ENCODE peak calls at places on chromosomes 6 and 20, in nine cellular contexts. V is DMS79 treated with DMSO at 0.1 percent for 48 hours; X is amniotic stem cell; L is astrocyte of the hippocampus; F is ovary; K is brain microvascular endothelial cell; G is activated CD4-positive, alpha-beta T cell treated with anti-CD3 and anti-CD28 coated beads, Interleukin-2, amount 50 U/mL, for 1 hour; T is AG04450; C is hippocampal formation. D is an unnamed sample.
A peak's percentile ranks its signal among the peaks of the same experiment; 100 is the strongest.

GRCh38 chr6:36028088-36028886 is 679 bp downstream of the MAPK14 start:
- DNase-seq in V (peak; percentile 25), F (peak; percentile 42), T (no peak), K (peak; percentile 1), X (no peak), C (no peak), L (peak; percentile 59), G (peak; percentile 45), D (peak; percentile 19)

GRCh38 chr6:70474751-70475150 is 61.4 kb downstream of the FAM135A start:
- DNase-seq in T (no peak), K (peak; percentile 7), G (no peak), V (no peak), F (no peak), X (no peak), C (no peak), L (peak; percentile 89), D (peak; percentile 14)

GRCh38 chr20:16397053-16397452 is 176.2 kb downstream of the KIF16B start:
- DNase-seq in X (no peak), K (no peak), L (peak; percentile 80), C (peak; percentile 47), G (no peak), T (no peak), F (peak; percentile 92), V (no peak), D (no peak)

GRCh38 chr6:46628976-46629375 is 23.6 kb downstream of the CYP39A1 start:
- DNase-seq in T (no peak), G (no peak), F (no peak), X (no peak), K (no peak), V (no peak), C (no peak), L (peak; percentile 13), D (no peak)

GRCh38 chr20:14384411-14384810 is 47.0 kb upstream of the FLRT3 start:
- DNase-seq in T (peak; percentile 26), K (no peak), F (no peak), V (no peak), G (no peak), X (no peak), C (no peak), L (peak; percentile 4), D (no peak)

GRCh38 chr20:61719691-61720347 is 345.9 kb downstream of the TAF4 start:
- DNase-seq in V (no peak), G (peak; percentile 33), K (no peak), T (no peak), C (no peak), F (no peak), L (peak; percentile 39), X (no peak), D (no peak)

GRCh38 chr6:31827286-31828079 is at the start of gene HSPA1B:
- DNase-seq in G (peak; percentile 74), V (peak; percentile 100), L (peak; percentile 100), F (peak; percentile 100), X (peak; percentile 100), T (peak; percentile 99), K (peak; percentile 100), C (peak; percentile 99), D (peak; percentile 99)

GRCh38 chr6:158707826-158708225 is 58.0 kb downstream of the SYTL3 start:
- DNase-seq in T (no peak), C (no peak), G (no peak), V (no peak), L (peak; percentile 75), X (no peak), K (no peak), F (no peak), D (no peak)

GRCh38 chr6:119672725-119673124 is 323.2 kb upstream of the MAN1A1 start:
- DNase-seq in G (no peak), X (no peak), F (no peak), T (no peak), L (no peak), K (no peak), V (no peak), C (no peak), D (no peak)

GRCh38 chr20:61263084-61263695 is 11.1 kb downstream of the CDH4 start:
- DNase-seq in K (peak; percentile 38), C (no peak), F (no peak), T (no peak), L (peak; percentile 59), X (no peak), V (no peak), G (peak; percentile 16), D (no peak)

GRCh38 chr6:20542927-20543602 is 8.8 kb downstream of the CDKAL1 start:
- DNase-seq in G (no peak), V (peak; percentile 21), L (peak; percentile 77), F (no peak), K (peak; percentile 82), C (no peak), X (no peak), T (peak; percentile 43), D (peak; percentile 98)

GRCh38 chr6:147509900-147510299 is 1.4 kb downstream of the SAMD5 start:
- DNase-seq in L (no peak), G (no peak), C (no peak), X (no peak), F (no peak), V (no peak), K (no peak), T (no peak), D (peak; percentile 42)

GRCh38 chr6:138287144-138287955 is 69.1 kb upstream of the PBOV1 start:
- DNase-seq in L (no peak), T (no peak), F (no peak), X (no peak), C (no peak), G (peak; percentile 44), K (peak; percentile 27), V (peak; percentile 99), D (peak; percentile 23)

GRCh38 chr20:59087829-59088433 is 45.3 kb upstream of the PRELID3B start:
- DNase-seq in F (peak; percentile 49), X (peak; percentile 57), L (peak; percentile 53), G (peak; percentile 91), C (peak; percentile 63), T (no peak), K (peak; percentile 69), V (peak; percentile 40), D (peak; percentile 41)

GRCh38 chr6:3522561-3523287 is 65.9 kb upstream of the SLC22A23 start:
- DNase-seq in K (no peak), F (no peak), T (no peak), V (no peak), L (peak; percentile 51), C (no peak), X (no peak), G (no peak), D (peak; percentile 21)

GRCh38 chr6:132818404-132819359 is 4.3 kb downstream of the RPS12 start:
- DNase-seq in F (no peak), X (no peak), T (no peak), K (no peak), G (no peak), C (no peak), V (no peak), L (no peak), D (no peak)

GRCh38 chr20:57013741-57014140 is 252.7 kb downstream of the BMP7 start:
- DNase-seq in G (no peak), V (peak; percentile 21), F (no peak), K (no peak), X (no peak), L (no peak), T (no peak), C (no peak), D (no peak)

GRCh38 chr6:135583256-135583758 is 85.8 kb upstream of the AHI1 start:
- DNase-seq in G (no peak), K (peak; percentile 28), V (no peak), F (no peak), C (no peak), L (peak; percentile 54), X (no peak), T (peak; percentile 36), D (no peak)

GRCh38 chr6:10465633-10466499 is 51.0 kb upstream of the TFAP2A start:
- DNase-seq in X (no peak), G (peak; percentile 2), F (no peak), V (no peak), C (no peak), T (no peak), K (peak; percentile 56), L (peak; percentile 64), D (peak; percentile 62)

GRCh38 chr6:40461643-40462042 is 125.5 kb downstream of the LRFN2 start:
- DNase-seq in C (no peak), F (no peak), T (no peak), X (no peak), G (no peak), K (no peak), L (no peak), V (no peak), D (no peak)

GRCh38 chr20:25659999-25660398 is 36.2 kb upstream of the NANP start:
- DNase-seq in L (no peak), G (no peak), F (no peak), T (no peak), V (no peak), C (no peak), K (no peak), X (no peak), D (no peak)

GRCh38 chr6:149112976-149113375 is 204.5 kb upstream of the TAB2 start:
- DNase-seq in V (no peak), K (no peak), L (no peak), G (no peak), T (no peak), F (no peak), X (no peak), C (no peak), D (no peak)

GRCh38 chr6:169989594-169989993 is 238.2 kb downstream of the ERMARD start:
- DNase-seq in K (no peak), F (no peak), L (no peak), V (no peak), G (no peak), T (no peak), X (no peak), C (no peak), D (no peak)

GRCh38 chr20:47866480-47866879 is 81.2 kb upstream of the SULF2 start:
- DNase-seq in G (no peak), C (no peak), L (no peak), X (no peak), F (no peak), T (no peak), K (no peak), V (no peak), D (no peak)

GRCh38 chr20:58447733-58448391 is 58.8 kb downstream of the VAPB start:
- DNase-seq in X (peak; percentile 50), G (peak; percentile 60), T (peak; percentile 20), K (peak; percentile 56), V (peak; percentile 35), L (peak; percentile 77), C (no peak), F (no peak), D (peak; percentile 51)

GRCh38 chr20:21521596-21522478 is 8.0 kb upstream of the NKX2-2 start:
- DNase-seq in X (no peak), T (no peak), V (no peak), G (no peak), K (no peak), L (no peak), C (peak; percentile 0), F (no peak), D (no peak)

GRCh38 chr20:38109025-38109541 is 56.0 kb downstream of the TGM2 start:
- DNase-seq in X (no peak), T (peak; percentile 62), L (no peak), C (no peak), F (no peak), V (no peak), K (no peak), G (no peak), D (no peak)

GRCh38 chr6:106083618-106084017 is 2.5 kb upstream of the PRDM1 start:
- DNase-seq in X (no peak), F (no peak), L (no peak), T (no peak), C (no peak), G (no peak), V (no peak), K (no peak), D (no peak)

GRCh38 chr6:44561832-44562496 is 174.5 kb downstream of the CDC5L start:
- DNase-seq in V (no peak), K (no peak), T (no peak), F (no peak), G (no peak), C (no peak), X (no peak), L (no peak), D (no peak)